ENCODE peak calls at places on chromosome 19, in ten cellular contexts. S is H9; F is NCI-H1417; A is cardiac fibroblast; Q is amniotic epithelial cell; N is Right ventricle myocardium inferior; L is AG20443; I is central memory CD8-positive, alpha-beta T cell; Z is osteoblast; U is CD4-positive, alpha-beta T cell. Y is an unnamed sample.

GRCh38 chr19:56566904-56567273 is 379 bp upstream of the ZNF470 start:
- DNase-seq in I (no peak), Z (peak), L (peak), F (no peak), A (peak), N (peak), U (peak), Q (no peak), S (peak), Y (no peak)

GRCh38 chr19:4328243-4328990 is 10.2 kb downstream of the STAP2 start:
- DNase-seq in L (peak), U (peak), Z (peak), F (no peak), I (peak), Q (peak), S (peak), N (peak), A (peak), Y (peak)

GRCh38 chr19:21850636-21851255 is 14.8 kb upstream of the ZNF43 start:
- DNase-seq in I (no peak), Q (no peak), F (no peak), N (no peak), U (no peak), Z (no peak), A (no peak), S (no peak), L (no peak), Y (no peak)

GRCh38 chr19:28737021-28737525 is 475.9 kb downstream of the UQCRFS1 start:
- DNase-seq in N (no peak), A (peak), I (no peak), Z (peak), L (peak), F (no peak), U (no peak), S (no peak), Q (peak), Y (no peak)

GRCh38 chr19:3710265-3710812 is 2.2 kb downstream of the TJP3 start:
- DNase-seq in A (peak), N (peak), Z (peak), Q (peak), U (no peak), S (peak), I (no peak), F (peak), L (no peak), Y (no peak)

GRCh38 chr19:55257461-55258411 is 1.1 kb downstream of the PPP6R1 start:
- DNase-seq in Z (peak), S (no peak), Q (peak), A (no peak), L (peak), F (peak), N (no peak), U (no peak), I (no peak), Y (no peak)

GRCh38 chr19:18089726-18090125 is 3.0 kb upstream of the IL12RB1 start:
- DNase-seq in I (no peak), A (no peak), S (no peak), Z (no peak), L (no peak), F (no peak), Q (no peak), N (no peak), U (no peak), Y (no peak)

GRCh38 chr19:5697022-5697889 is 7.2 kb downstream of the RPL36 start:
- DNase-seq in I (no peak), Z (peak), U (no peak), S (peak), F (no peak), L (no peak), A (no peak), Q (no peak), N (no peak), Y (no peak)

GRCh38 chr19:49873834-49874233 is 3.3 kb downstream of the AKT1S1 start:
- DNase-seq in U (no peak), I (no peak), L (no peak), N (no peak), S (no peak), A (no peak), Q (no peak), Z (no peak), F (no peak), Y (no peak)

GRCh38 chr19:35851213-35852028 is 883 bp downstream of the NPHS1 start:
- DNase-seq in N (no peak), Q (no peak), F (no peak), L (no peak), U (no peak), Z (no peak), A (no peak), I (no peak), S (peak), Y (no peak)

GRCh38 chr19:14160017-14160703 is 23.8 kb upstream of the ASF1B start:
- DNase-seq in A (no peak), F (no peak), Z (peak), S (no peak), U (no peak), Q (no peak), N (no peak), I (no peak), L (no peak), Y (no peak)

GRCh38 chr19:30070970-30071632 is 129.1 kb downstream of the URI1 start:
- DNase-seq in U (no peak), A (no peak), F (no peak), N (no peak), L (no peak), Z (peak), Q (no peak), S (no peak), I (no peak), Y (no peak)

GRCh38 chr19:6061420-6062130 is 48.7 kb downstream of the RFX2 start:
- DNase-seq in F (no peak), Z (no peak), N (no peak), L (peak), Q (no peak), U (no peak), I (no peak), S (no peak), A (no peak), Y (no peak)

Y was measured in esophagus squamous epithelium.